ENCODE peak calls at places on chromosome 2, in nine cellular contexts. Y is A549, L is stomach, P is tibial nerve, J is GM12878, I is SK-N-SH, C is ovary, T is transverse colon, N is sigmoid colon. Q is an unnamed sample.

GRCh38 chr2:205775091-205775876 is 93.0 kb downstream of the NRP2 start:
- DNase-seq in Y (no peak), L (no peak), P (no peak), J (no peak), I (peak; percentile 61), C (no peak), T (no peak), N (no peak), Q (no peak)

GRCh38 chr2:105487142-105488069 is 88.6 kb upstream of the FHL2 start:
- DNase-seq in Y (no peak), L (no peak), P (peak; percentile 65), J (no peak), I (no peak), C (peak; percentile 93), T (no peak), N (no peak), Q (no peak)

GRCh38 chr2:231514951-231515297 is 15.3 kb downstream of the NMUR1 start:
- DNase-seq in Y (no peak), L (no peak), P (no peak), J (no peak), I (no peak), C (no peak), T (no peak), N (no peak), Q (no peak)

GRCh38 chr2:67585400-67585799 is 188.3 kb downstream of the ETAA1 start:
- DNase-seq in Y (no peak), L (no peak), P (no peak), J (no peak), I (no peak), C (no peak), T (no peak), N (no peak), Q (no peak)

GRCh38 chr2:198232281-198232680 is 427.9 kb downstream of the PLCL1 start:
- DNase-seq in Y (no peak), L (no peak), P (no peak), J (no peak), I (no peak), C (no peak), T (no peak), N (no peak), Q (no peak)

GRCh38 chr2:57965219-57965618 is 81.4 kb upstream of the VRK2 start:
- DNase-seq in Y (no peak), L (no peak), P (no peak), J (no peak), I (no peak), C (no peak), T (no peak), N (no peak), Q (no peak)

GRCh38 chr2:150403457-150403856 is 84.0 kb downstream of the RND3 start:
- DNase-seq in Y (no peak), L (no peak), P (no peak), J (peak; percentile 23), I (no peak), C (no peak), T (no peak), N (no peak), Q (no peak)

GRCh38 chr2:28976584-28976983 is 4.5 kb upstream of the TOGARAM2 start:
- DNase-seq in Y (no peak), L (no peak), P (no peak), J (no peak), I (no peak), C (no peak), T (no peak), N (peak; percentile 56), Q (no peak)

GRCh38 chr2:1842945-1843344 is 98.6 kb upstream of the PXDN start:
- DNase-seq in Y (no peak), L (no peak), P (no peak), J (no peak), I (no peak), C (no peak), T (no peak), N (no peak), Q (no peak)

GRCh38 chr2:224816816-224817215 is 100.7 kb upstream of the CCDC195 start:
- DNase-seq in Y (peak; percentile 48), L (no peak), P (no peak), J (no peak), I (no peak), C (no peak), T (no peak), N (no peak), Q (no peak)

GRCh38 chr2:221546505-221547225 is 25.4 kb downstream of the EPHA4 start:
- DNase-seq in Y (no peak), L (no peak), P (no peak), J (no peak), I (no peak), C (no peak), T (no peak), N (no peak), Q (no peak)

GRCh38 chr2:30026091-30027055 is 105.0 kb upstream of the ALK start:
- DNase-seq in Y (peak; percentile 76), L (peak; percentile 43), P (peak; percentile 26), J (no peak), I (peak; percentile 89), C (peak; percentile 35), T (peak; percentile 10), N (no peak), Q (no peak)

GRCh38 chr2:224940618-224941017 is 101.7 kb downstream of the DOCK10 start:
- DNase-seq in Y (no peak), L (no peak), P (no peak), J (no peak), I (no peak), C (no peak), T (no peak), N (no peak), Q (no peak)

GRCh38 chr2:163185160-163185559 is 346.6 kb upstream of the KCNH7 start:
- DNase-seq in Y (no peak), L (no peak), P (no peak), J (no peak), I (no peak), C (no peak), T (no peak), N (no peak), Q (no peak)

GRCh38 chr2:162435676-162436075 is 91.7 kb downstream of the GCA start:
- DNase-seq in Y (no peak), L (no peak), P (no peak), J (no peak), I (no peak), C (no peak), T (no peak), N (no peak), Q (no peak)

GRCh38 chr2:217360781-217361485 is 501.1 kb upstream of the TNP1 start:
- DNase-seq in Y (no peak), L (no peak), P (peak; percentile 24), J (no peak), I (peak; percentile 25), C (peak; percentile 65), T (no peak), N (peak; percentile 84), Q (no peak)
- TF ChIP-seq EP300 in Y (no peak), L (no peak), P (no peak), J (no peak), I (peak; percentile 77), C (no peak), T (no peak), N (peak; percentile 60), Q (no peak)

DNA sequence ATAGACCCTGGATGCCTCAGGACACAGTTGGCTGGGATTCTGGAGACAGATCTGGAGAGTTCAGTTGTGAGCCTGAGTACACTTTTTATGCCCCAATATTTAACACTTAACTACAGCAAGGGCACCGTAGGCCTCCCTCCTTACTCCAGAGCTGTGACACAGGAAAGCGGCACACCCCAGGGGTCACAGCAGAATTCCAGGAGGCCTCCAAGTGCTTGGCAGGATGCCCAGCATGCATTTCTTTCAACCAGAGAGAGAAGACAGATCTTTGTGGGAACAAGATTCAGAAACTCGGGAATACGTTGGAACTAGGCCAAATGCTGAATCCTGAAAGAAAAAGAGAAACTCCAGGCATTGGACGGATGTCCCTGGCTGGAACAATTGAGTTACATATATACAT is 199.2 kb upstream of the NT5C1B start:
- DNase-seq in Y (no peak), L (no peak), P (no peak), J (no peak), I (no peak), C (no peak), T (no peak), N (no peak), Q (no peak)
- TF ChIP-seq EP300 in Y (no peak), L (no peak), P (no peak), J (no peak), I (no peak), C (no peak), T (no peak), N (no peak), Q (no peak)

DNA sequence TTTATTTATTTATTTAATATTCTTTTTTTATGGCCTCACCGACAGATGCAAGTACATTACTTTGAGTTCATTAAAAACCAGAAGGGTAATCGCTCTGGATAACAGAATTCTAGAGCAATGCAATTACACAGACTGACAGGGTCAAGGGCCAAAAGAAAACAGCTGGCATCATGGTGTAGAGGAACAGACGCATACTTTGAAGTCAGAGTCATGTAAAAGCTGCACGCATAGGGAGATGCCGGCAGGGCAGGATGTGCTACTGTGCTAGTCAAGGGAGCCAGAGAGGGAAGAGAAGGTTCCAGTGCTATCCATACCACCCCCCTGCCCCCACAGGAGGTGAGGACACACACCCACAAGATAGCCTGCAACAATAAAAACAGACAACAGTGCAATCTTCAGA is 115.2 kb upstream of the TFCP2L1 start:
- DNase-seq in Y (no peak), L (no peak), P (no peak), J (no peak), I (no peak), C (no peak), T (no peak), N (no peak), Q (no peak)
- TF ChIP-seq EP300 in Y (no peak), L (no peak), P (no peak), J (no peak), I (no peak), C (no peak), T (no peak), N (no peak), Q (no peak)

GRCh38 chr2:74659462-74659861 is 5.4 kb downstream of the SEMA4F start:
- DNase-seq in Y (no peak), L (no peak), P (no peak), J (no peak), I (no peak), C (no peak), T (no peak), N (no peak), Q (no peak)

GRCh38 chr2:74653985-74654882 is at the start of gene SEMA4F:
- DNase-seq in Y (peak; percentile 96), L (peak; percentile 98), P (peak; percentile 91), J (peak; percentile 90), I (peak; percentile 99), C (peak; percentile 98), T (peak; percentile 98), N (peak; percentile 97), Q (peak; percentile 96)

GRCh38 chr2:74655579-74655978 is 1.5 kb downstream of the SEMA4F start:
- DNase-seq in Y (no peak), L (no peak), P (no peak), J (no peak), I (no peak), C (no peak), T (no peak), N (no peak), Q (no peak)

GRCh38 chr2:74653589-74653984 is 460 bp upstream of the SEMA4F start:
- DNase-seq in Y (no peak), L (no peak), P (no peak), J (no peak), I (peak; percentile 28), C (no peak), T (no peak), N (no peak), Q (no peak)

DNA sequence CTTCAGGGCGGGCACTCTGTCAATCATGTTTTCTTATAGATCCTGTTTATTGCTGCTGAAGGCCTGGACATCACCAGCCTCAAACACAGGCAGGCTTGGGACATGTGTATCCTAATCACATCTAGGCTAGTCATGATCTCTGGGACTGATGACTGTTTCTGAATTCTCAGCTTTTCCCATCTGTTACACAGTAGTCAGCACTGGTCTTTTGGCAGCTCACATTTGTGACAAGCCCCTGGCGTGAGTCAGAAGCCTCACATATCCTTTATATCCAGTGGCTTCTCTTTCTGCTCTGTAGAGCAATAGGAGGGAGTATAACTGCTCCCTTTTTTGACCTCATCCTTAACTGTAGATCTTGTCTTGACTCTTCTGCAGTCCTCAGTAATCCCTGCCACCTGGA is 4.5 kb downstream of the SEMA4F start:
- DNase-seq in Y (no peak), L (no peak), P (no peak), J (no peak), I (no peak), C (no peak), T (no peak), N (no peak), Q (no peak)
- TF ChIP-seq EP300 in Y (no peak), L (no peak), P (no peak), J (no peak), I (no peak), C (no peak), T (no peak), N (no peak), Q (no peak)

Q was measured in upper lobe of left lung.